ENCODE peak calls at places on chromosomes 16 and 17, in four cellular contexts. R is HepG2, D is K562, O is GM12878. K is an unnamed sample.

GRCh38 chr16:49537924-49538455 is 164.4 kb downstream of the C16orf78 start:
- DNase-seq in O (no peak), D (no peak), R (no peak), K (no peak)

GRCh38 chr16:8863594-8864424 is 5.0 kb downstream of the CARHSP1 start:
- DNase-seq in R (peak; percentile 100), D (peak; percentile 74), O (no peak), K (no peak)

GRCh38 chr16:12535535-12536411 is 267.9 kb downstream of the CPPED1 start:
- DNase-seq in O (peak; percentile 97), R (peak; percentile 42), D (peak; percentile 34), K (no peak)

GRCh38 chr17:83080641-83081560 is 1.5 kb downstream of the METRNL start:
- DNase-seq in R (no peak), D (peak; percentile 49), O (no peak), K (peak; percentile 36)

GRCh38 chr17:63571632-63572310 is 21.5 kb downstream of the DCAF7 start:
- DNase-seq in D (peak; percentile 56), O (no peak), R (peak; percentile 16), K (no peak)

GRCh38 chr17:61634011-61634539 is 43.1 kb upstream of the NACA2 start:
- DNase-seq in R (no peak), D (no peak), O (no peak), K (no peak)

GRCh38 chr16:68778551-68779231 is 41.6 kb downstream of the CDH1 start:
- DNase-seq in O (no peak), D (peak; percentile 32), R (no peak), K (no peak)

GRCh38 chr17:19756551-19756950 is 8.5 kb upstream of the ALDH3A1 start:
- DNase-seq in D (no peak), O (no peak), R (no peak), K (no peak)

GRCh38 chr16:75566040-75566888 is at the start of gene GABARAPL2:
- DNase-seq in R (peak; percentile 70), O (no peak), D (peak; percentile 87), K (peak; percentile 92)

GRCh38 chr17:15947331-15947730 is 2.4 kb downstream of the ADORA2B start:
- DNase-seq in R (no peak), O (no peak), D (no peak), K (no peak)

GRCh38 chr16:55408656-55409055 is 70.3 kb upstream of the MMP2 start:
- DNase-seq in R (no peak), O (no peak), D (no peak), K (no peak)

GRCh38 chr17:19384723-19385391 is 2.1 kb downstream of the MFAP4 start:
- DNase-seq in R (no peak), D (peak; percentile 51), O (no peak), K (no peak)

GRCh38 chr17:32854177-32854576 is 22.7 kb downstream of the MYO1D start:
- DNase-seq in O (no peak), R (no peak), D (no peak), K (no peak)

GRCh38 chr16:84303023-84303422 is 8.3 kb downstream of the WFDC1 start:
- DNase-seq in R (no peak), O (no peak), D (no peak), K (no peak)

GRCh38 chr17:22469941-22470340 is 777.6 kb downstream of the KCNJ18 start:
- DNase-seq in O (no peak), D (no peak), R (no peak), K (no peak)

GRCh38 chr16:70767377-70768204 is 33.4 kb downstream of the VAC14 start:
- DNase-seq in D (no peak), R (no peak), O (no peak), K (no peak)

GRCh38 chr17:45920083-45920482 is 25.7 kb downstream of the MAPT start:
- DNase-seq in R (no peak), O (no peak), D (no peak), K (no peak)

GRCh38 chr16:67296422-67296821 is 17.1 kb downstream of the PLEKHG4 start:
- DNase-seq in D (no peak), O (no peak), R (no peak), K (no peak)

GRCh38 chr17:652310-652709 is 62.3 kb downstream of the VPS53 start:
- DNase-seq in O (no peak), R (no peak), D (no peak), K (no peak)
- TF ChIP-seq FOXK2 in O (no peak), R (no peak), D (no peak), K (no peak)

DNA sequence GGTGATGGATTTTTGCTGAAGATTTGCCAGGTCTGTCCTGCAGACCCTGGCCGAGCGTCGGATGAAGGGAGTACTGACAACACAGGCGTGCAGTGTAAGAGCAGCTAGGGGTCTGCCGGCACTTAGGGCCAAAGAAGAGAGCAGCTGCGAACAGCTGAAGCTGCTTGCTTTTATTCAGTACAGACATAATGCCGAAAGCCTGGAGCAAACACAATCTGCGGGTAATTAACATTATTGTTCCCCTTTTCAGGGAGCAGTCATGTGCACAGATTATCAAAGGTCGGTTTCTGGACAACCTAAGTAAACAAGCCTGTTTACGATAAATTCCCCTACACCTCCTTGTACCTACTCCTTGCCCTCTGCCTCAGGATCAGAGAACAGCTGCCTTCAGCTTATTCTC is 12.0 kb upstream of the KRT23 start:
- DNase-seq in O (no peak), R (peak; percentile 57), D (no peak), K (no peak)
- TF ChIP-seq FOXK2 in O (no peak), R (no peak), D (no peak), K (no peak)

GRCh38 chr16:74437-75318 is 2.2 kb upstream of the RHBDF1 start:
- DNase-seq in R (no peak), O (no peak), D (no peak), K (no peak)
- TF ChIP-seq FOXK2 in R (no peak), O (no peak), D (no peak), K (no peak)

GRCh38 chr17:43416998-43417891 is 18.5 kb downstream of the ARL4D start:
- DNase-seq in R (no peak), D (no peak), O (no peak), K (no peak)
- TF ChIP-seq FOXK2 in R (no peak), D (no peak), O (no peak), K (no peak)

GRCh38 chr16:3369073-3369472 is 13.4 kb downstream of the OR2C1 start:
- DNase-seq in O (no peak), D (no peak), R (no peak), K (no peak)

GRCh38 chr16:3362931-3363330 is 7.2 kb downstream of the OR2C1 start:
- DNase-seq in R (no peak), O (no peak), D (no peak), K (no peak)

GRCh38 chr16:3363793-3364192 is 8.1 kb downstream of the OR2C1 start:
- DNase-seq in O (no peak), R (peak; percentile 85), D (peak; percentile 34), K (no peak)

DNA sequence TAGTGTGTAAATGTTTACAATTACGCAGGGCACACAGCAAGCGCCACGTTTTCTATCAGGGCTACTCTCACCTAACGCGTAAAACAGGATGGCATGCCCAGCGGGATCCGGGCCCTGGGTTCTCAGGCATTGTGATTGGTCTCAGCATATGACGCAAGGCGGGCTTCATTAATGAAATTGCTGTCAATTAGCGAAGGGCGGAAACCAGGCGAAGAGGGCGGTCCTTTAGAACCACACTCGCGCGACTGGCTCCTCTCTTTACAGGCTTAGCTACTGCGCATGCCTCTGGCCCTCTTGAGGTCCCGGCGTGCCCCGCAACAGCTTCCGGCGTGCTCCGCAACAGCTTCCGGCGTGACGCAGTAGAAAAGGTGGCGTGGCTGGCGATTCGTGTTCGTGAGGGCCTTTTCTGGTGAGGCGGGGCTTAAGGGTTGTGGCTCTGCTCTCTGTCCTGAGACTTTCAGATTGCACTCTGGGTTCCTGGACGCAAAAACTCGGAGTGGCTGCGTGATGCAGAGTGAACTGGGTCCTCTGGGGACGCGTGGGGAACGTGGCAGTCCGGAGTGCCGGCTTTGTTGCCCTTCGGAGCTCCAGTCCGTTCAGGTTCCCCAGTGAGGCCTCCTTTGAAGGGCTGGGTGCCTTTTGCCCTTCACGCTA is 9.2 kb downstream of the OR2C1 start:
- DNase-seq in D (no peak), R (peak; percentile 94), O (peak; percentile 50), K (peak; percentile 77)
- TF ChIP-seq FOXK2 in D (no peak), R (no peak), O (no peak), K (no peak)

K was measured in HEK293T.